ENCODE peak calls at places on chromosomes 13 and 19, in eight cellular contexts. W, K, Q, L, A, Z, O and R are unnamed samples.

GRCh38 chr19:30799854-30800755 is 427.9 kb downstream of the ZNF536 start:
- DNase-seq in A (no peak), L (no peak), O (peak; percentile 1), W (no peak), Q (peak; percentile 60), Z (peak; percentile 44), K (peak; percentile 44), R (peak; percentile 58)

GRCh38 chr19:51439021-51439465 is 19.2 kb downstream of the SIGLEC8 start:
- DNase-seq in K (no peak), A (no peak), O (peak; percentile 33), Z (no peak), Q (no peak), W (no peak), L (no peak), R (no peak)

GRCh38 chr19:35044317-35045117 is 3.0 kb downstream of the HPN start:
- DNase-seq in K (peak; percentile 63), A (peak; percentile 63), L (peak; percentile 65), Q (no peak), W (no peak), O (peak; percentile 67), Z (peak; percentile 59), R (peak; percentile 55)

GRCh38 chr13:80824231-80824630 is 483.3 kb upstream of the SPRY2 start:
- DNase-seq in W (no peak), O (peak; percentile 19), A (no peak), K (no peak), L (no peak), Q (no peak), Z (no peak), R (no peak)

GRCh38 chr19:2385053-2385721 is 25.1 kb downstream of the TMPRSS9 start:
- DNase-seq in O (peak; percentile 62), L (no peak), A (peak; percentile 18), Z (no peak), W (peak; percentile 27), Q (no peak), K (no peak), R (no peak)

GRCh38 chr19:10501971-10502523 is 1.1 kb downstream of the KEAP1 start:
- DNase-seq in A (no peak), L (peak; percentile 84), O (peak; percentile 82), K (peak; percentile 85), W (no peak), Z (peak; percentile 64), Q (peak; percentile 92), R (peak; percentile 81)

GRCh38 chr19:2261438-2262172 is 5.4 kb upstream of the JSRP1 start:
- DNase-seq in K (no peak), W (no peak), Q (no peak), A (no peak), O (peak; percentile 35), Z (no peak), L (no peak), R (no peak)

GRCh38 chr13:111184685-111185401 is 69.7 kb downstream of the ARHGEF7 start:
- DNase-seq in Q (no peak), O (no peak), L (peak; percentile 57), W (no peak), K (no peak), Z (no peak), A (no peak), R (no peak)

GRCh38 chr13:46062190-46062589 is 9.6 kb upstream of the ZC3H13 start:
- DNase-seq in L (no peak), A (no peak), O (no peak), Q (no peak), Z (no peak), K (no peak), W (no peak), R (no peak)

GRCh38 chr13:114140131-114140908 is 7.9 kb upstream of the RASA3 start:
- DNase-seq in A (no peak), O (no peak), Z (no peak), Q (no peak), L (no peak), W (no peak), K (no peak), R (no peak)

GRCh38 chr19:17419154-17419490 is 725 bp upstream of the MVB12A start:
- DNase-seq in W (no peak), L (no peak), O (no peak), Q (no peak), K (no peak), Z (no peak), A (no peak), R (no peak)

GRCh38 chr19:2199215-2199614 is 35.5 kb downstream of the DOT1L start:
- DNase-seq in A (no peak), Q (no peak), W (no peak), K (no peak), L (no peak), O (no peak), Z (no peak), R (no peak)

GRCh38 chr13:33509642-33510229 is 224.2 kb upstream of the STARD13 start:
- DNase-seq in K (peak; percentile 29), W (no peak), A (no peak), Q (no peak), O (no peak), Z (peak; percentile 30), L (peak; percentile 63), R (peak; percentile 62)

GRCh38 chr13:109130093-109130835 is 500.9 kb downstream of the MYO16 start:
- DNase-seq in L (no peak), A (no peak), K (no peak), Z (no peak), O (no peak), W (no peak), Q (no peak), R (no peak)

GRCh38 chr19:50024719-50025021 is 502 bp downstream of the VRK3 start:
- DNase-seq in W (no peak), K (no peak), A (no peak), Q (no peak), O (no peak), Z (no peak), L (no peak), R (no peak)

GRCh38 chr19:3132971-3133792 is 2.7 kb upstream of the GNA15 start:
- DNase-seq in L (peak; percentile 79), Z (no peak), Q (no peak), O (no peak), W (no peak), K (no peak), A (no peak), R (no peak)

GRCh38 chr13:45370922-45371406 is 30.0 kb upstream of the TPT1 start:
- DNase-seq in A (no peak), W (peak; percentile 73), Q (peak; percentile 72), K (peak; percentile 77), O (peak; percentile 90), Z (peak; percentile 84), L (peak; percentile 79), R (peak; percentile 73)

GRCh38 chr13:39159393-39159792 is 121.1 kb downstream of the NHLRC3 start:
- DNase-seq in W (no peak), A (no peak), O (no peak), Q (no peak), K (no peak), L (no peak), Z (no peak), R (no peak)

GRCh38 chr19:49491030-49491803 is 3.8 kb downstream of the RPL13A start:
- DNase-seq in Z (peak; percentile 45), Q (no peak), L (no peak), K (no peak), O (no peak), A (no peak), W (no peak), R (no peak)

GRCh38 chr13:67726979-67727378 is 496.8 kb upstream of the PCDH9 start:
- DNase-seq in O (no peak), Z (no peak), A (no peak), K (no peak), L (no peak), W (no peak), Q (no peak), R (no peak)

GRCh38 chr13:27925220-27925991 is 5.6 kb downstream of the PDX1 start:
- DNase-seq in Z (no peak), Q (no peak), A (no peak), L (no peak), O (no peak), W (no peak), K (no peak), R (no peak)
- H3K9me3 ChIP-seq in Z (no peaks in the 10 kb centered on the region), Q (no peaks in the 10 kb centered on the region), A (no peaks in the 10 kb centered on the region), L (no peaks in the 10 kb centered on the region), O (no peaks in the 10 kb centered on the region), W (peaks cover 6% of the 10 kb centered on the region), K (no peaks in the 10 kb centered on the region), R (no peaks in the 10 kb centered on the region)

DNA sequence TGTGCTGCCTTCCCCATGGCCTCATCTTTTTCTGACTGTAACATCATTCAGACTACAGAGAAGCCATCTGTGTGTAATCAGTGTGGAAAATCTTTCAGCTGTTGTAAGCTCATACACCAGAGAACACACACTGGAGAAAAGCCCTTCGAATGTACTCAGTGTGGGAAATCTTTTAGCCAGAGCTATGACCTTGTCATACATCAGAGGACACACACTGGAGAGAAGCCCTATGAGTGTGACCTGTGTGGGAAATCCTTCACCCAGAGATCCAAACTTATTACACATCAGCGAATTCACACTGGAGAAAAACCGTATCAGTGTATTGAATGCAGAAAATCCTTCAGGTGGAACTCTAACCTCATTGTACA is 17.2 kb upstream of the ZNF8 start:
- DNase-seq in Q (no peak), K (no peak), W (no peak), O (no peak), A (no peak), L (no peak), Z (no peak), R (no peak)
- H3K9me3 ChIP-seq in Q (peaks cover 99% of the 10 kb centered on the region), K (peaks cover 100% of the 10 kb centered on the region), W (peaks cover 98% of the 10 kb centered on the region), O (peaks cover 100% of the 10 kb centered on the region), A (peaks cover 73% of the 10 kb centered on the region), L (peaks cover 63% of the 10 kb centered on the region), Z (peaks cover 61% of the 10 kb centered on the region), R (peaks cover 100% of the 10 kb centered on the region)

DNA sequence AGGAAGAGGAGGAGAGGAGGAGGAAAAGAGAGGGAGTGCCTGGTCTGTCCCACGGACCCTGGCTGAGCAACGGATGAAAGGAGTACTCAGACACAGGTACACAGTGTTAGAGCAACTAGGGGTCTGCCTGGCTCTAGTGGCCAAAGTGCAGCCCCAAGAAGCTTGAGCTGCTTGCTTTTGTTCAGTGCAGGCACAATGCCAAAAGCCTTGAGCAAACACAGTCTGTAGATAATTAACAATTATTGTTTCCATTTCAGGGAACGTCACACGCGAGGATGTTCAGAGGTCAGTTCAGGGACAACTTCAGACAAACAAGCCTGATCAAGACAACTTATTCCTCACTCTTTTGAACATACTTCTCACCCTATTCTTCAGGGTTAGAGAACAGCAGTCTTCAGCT is 32.2 kb upstream of the ZNF726 start:
- DNase-seq in Z (no peak), A (no peak), O (no peak), W (no peak), L (no peak), Q (no peak), K (no peak), R (no peak)
- H3K9me3 ChIP-seq in Z (no peaks in the 10 kb centered on the region), A (no peaks in the 10 kb centered on the region), O (peaks cover 22% of the 10 kb centered on the region), W (peaks cover 1% of the 10 kb centered on the region), L (no peaks in the 10 kb centered on the region), Q (peaks cover under 1% of the 10 kb centered on the region), K (peaks cover 23% of the 10 kb centered on the region), R (no peaks in the 10 kb centered on the region)

GRCh38 chr19:326851-327250 is 17.7 kb downstream of the MIER2 start:
- DNase-seq in A (no peak), W (no peak), Z (no peak), K (no peak), L (no peak), O (no peak), Q (no peak), R (no peak)
- H3K9me3 ChIP-seq in A (no peaks in the 10 kb centered on the region), W (peaks cover 54% of the 10 kb centered on the region), Z (no peaks in the 10 kb centered on the region), K (peaks cover 14% of the 10 kb centered on the region), L (no peaks in the 10 kb centered on the region), O (no peaks in the 10 kb centered on the region), Q (no peaks in the 10 kb centered on the region), R (no peaks in the 10 kb centered on the region)

GRCh38 chr13:54206601-54207000 is 1178.0 kb downstream of the OLFM4 start:
- DNase-seq in Q (no peak), L (no peak), Z (no peak), A (no peak), K (no peak), W (no peak), O (no peak), R (no peak)
- H3K9me3 ChIP-seq in Q (no peaks in the 10 kb centered on the region), L (no peaks in the 10 kb centered on the region), Z (no peaks in the 10 kb centered on the region), A (no peaks in the 10 kb centered on the region), K (no peaks in the 10 kb centered on the region), W (peaks cover 3% of the 10 kb centered on the region), O (no peaks in the 10 kb centered on the region), R (no peaks in the 10 kb centered on the region)